ENCODE peak calls at places on chromosomes 13 and 19, in eight cellular contexts. U is effector memory CD8-positive, alpha-beta T cell; B is psoas muscle; S is Right ventricle myocardium superior; F is heart left ventricle; W is right lobe of liver; I is pancreas; C is natural killer cell. E is an unnamed sample.

GRCh38 chr13:22009500-22009899 is 338.6 kb downstream of the FGF9 start:
- ATAC-seq in U (peak), B (no peak), S (peak), F (no peak), W (peak), I (no peak), C (no peak), E (no peak)

GRCh38 chr13:46884531-46884930 is 12.3 kb downstream of the HTR2A start:
- ATAC-seq in U (no peak), B (no peak), S (no peak), F (no peak), W (no peak), I (no peak), C (no peak), E (no peak)

GRCh38 chr19:34313188-34313587 is 51.8 kb upstream of the GPI start:
- ATAC-seq in U (no peak), B (no peak), S (no peak), F (peak), W (no peak), I (no peak), C (no peak), E (peak)

GRCh38 chr19:2170987-2171348 is 7.2 kb downstream of the DOT1L start:
- ATAC-seq in U (peak), B (no peak), S (no peak), F (no peak), W (no peak), I (no peak), C (no peak), E (no peak)

GRCh38 chr13:110421696-110422395 is 114.8 kb downstream of the COL4A2 start:
- ATAC-seq in U (no peak), B (no peak), S (no peak), F (no peak), W (no peak), I (no peak), C (no peak), E (no peak)

GRCh38 chr13:99206873-99207272 is 6.2 kb downstream of the UBAC2 start:
- ATAC-seq in U (no peak), B (no peak), S (no peak), F (no peak), W (no peak), I (no peak), C (no peak), E (no peak)

GRCh38 chr13:113848431-113849260 is 15.2 kb downstream of the GAS6 start:
- ATAC-seq in U (no peak), B (peak), S (no peak), F (no peak), W (no peak), I (no peak), C (no peak), E (no peak)

GRCh38 chr19:6739390-6739883 is at the start of gene TRIP10:
- ATAC-seq in U (peak), B (peak), S (peak), F (peak), W (peak), I (peak), C (peak), E (peak)

GRCh38 chr13:23504188-23504587 is 66.0 kb upstream of the TNFRSF19 start:
- ATAC-seq in U (no peak), B (no peak), S (no peak), F (no peak), W (no peak), I (no peak), C (no peak), E (no peak)

GRCh38 chr13:73000027-73000674 is 58.7 kb upstream of the KLF5 start:
- ATAC-seq in U (no peak), B (no peak), S (no peak), F (no peak), W (peak), I (no peak), C (peak), E (no peak)

GRCh38 chr13:97338571-97338970 is 95.4 kb upstream of the RAP2A start:
- ATAC-seq in U (no peak), B (peak), S (no peak), F (no peak), W (no peak), I (no peak), C (no peak), E (no peak)

GRCh38 chr19:16874250-16874977 is 14.4 kb upstream of the F2RL3 start:
- ATAC-seq in U (peak), B (no peak), S (no peak), F (no peak), W (no peak), I (no peak), C (peak), E (no peak)

GRCh38 chr19:30783936-30784335 is 411.8 kb downstream of the ZNF536 start:
- ATAC-seq in U (no peak), B (no peak), S (no peak), F (no peak), W (no peak), I (no peak), C (no peak), E (no peak)

GRCh38 chr13:32731576-32731975 is 145.3 kb downstream of the PDS5B start:
- ATAC-seq in U (no peak), B (peak), S (no peak), F (no peak), W (peak), I (peak), C (no peak), E (no peak)

GRCh38 chr13:94169783-94170513 is 309.5 kb downstream of the DCT start:
- ATAC-seq in U (no peak), B (no peak), S (peak), F (no peak), W (peak), I (no peak), C (no peak), E (peak)

GRCh38 chr13:49220035-49220855 is at the start of gene MLNR:
- ATAC-seq in U (peak), B (peak), S (peak), F (peak), W (peak), I (peak), C (peak), E (peak)

GRCh38 chr13:106036870-106037269 is 498.6 kb downstream of the EFNB2 start:
- ATAC-seq in U (no peak), B (no peak), S (no peak), F (no peak), W (no peak), I (no peak), C (no peak), E (no peak)

GRCh38 chr19:14371321-14371821 is 9.9 kb upstream of the ADGRE5 start:
- ATAC-seq in U (no peak), B (no peak), S (no peak), F (no peak), W (no peak), I (no peak), C (no peak), E (no peak)

GRCh38 chr19:9057505-9058258 is 29.2 kb upstream of the OR1M1 start:
- ATAC-seq in U (no peak), B (no peak), S (no peak), F (no peak), W (no peak), I (no peak), C (no peak), E (no peak)

GRCh38 chr13:29073762-29074161 is 253.6 kb downstream of the MTUS2 start:
- ATAC-seq in U (no peak), B (no peak), S (no peak), F (no peak), W (no peak), I (no peak), C (no peak), E (no peak)

GRCh38 chr19:19420570-19421301 is 15.3 kb downstream of the GATAD2A start:
- ATAC-seq in U (peak), B (no peak), S (no peak), F (no peak), W (no peak), I (no peak), C (peak), E (no peak)

GRCh38 chr13:99646866-99647592 is 145.8 kb downstream of the TM9SF2 start:
- ATAC-seq in U (no peak), B (no peak), S (no peak), F (no peak), W (no peak), I (no peak), C (no peak), E (no peak)

GRCh38 chr19:54448774-54449700 is at the start of gene LENG8:
- ATAC-seq in U (peak), B (peak), S (peak), F (peak), W (peak), I (peak), C (peak), E (peak)

GRCh38 chr19:51660975-51661600 is 14.5 kb upstream of the SIGLEC14 start:
- ATAC-seq in U (no peak), B (no peak), S (no peak), F (peak), W (peak), I (no peak), C (peak), E (no peak)

GRCh38 chr13:22161871-22162270 is 491.0 kb downstream of the FGF9 start:
- ATAC-seq in U (peak), B (no peak), S (no peak), F (no peak), W (no peak), I (no peak), C (no peak), E (no peak)

GRCh38 chr19:39686739-39687138 is 17.5 kb upstream of the LGALS14 start:
- ATAC-seq in U (no peak), B (no peak), S (no peak), F (no peak), W (no peak), I (no peak), C (no peak), E (no peak)

GRCh38 chr13:40102360-40102727 is 446.9 kb downstream of the COG6 start:
- ATAC-seq in U (no peak), B (no peak), S (no peak), F (no peak), W (no peak), I (no peak), C (no peak), E (no peak)

GRCh38 chr19:55694656-55695491 is 19.8 kb downstream of the EPN1 start:
- ATAC-seq in U (no peak), B (no peak), S (no peak), F (no peak), W (no peak), I (no peak), C (no peak), E (no peak)

GRCh38 chr13:61728468-61728867 is 312.8 kb upstream of the PCDH20 start:
- ATAC-seq in U (no peak), B (no peak), S (peak), F (peak), W (no peak), I (no peak), C (no peak), E (no peak)

GRCh38 chr19:46992699-46993535 is 26.7 kb upstream of the NPAS1 start:
- ATAC-seq in U (no peak), B (peak), S (peak), F (peak), W (peak), I (peak), C (no peak), E (no peak)

GRCh38 chr19:45352914-45353796 is 12.6 kb downstream of the KLC3 start:
- ATAC-seq in U (no peak), B (no peak), S (no peak), F (no peak), W (no peak), I (no peak), C (no peak), E (no peak)

GRCh38 chr13:40801255-40802217 is 12.1 kb downstream of the SLC25A15 start:
- ATAC-seq in U (no peak), B (no peak), S (no peak), F (no peak), W (peak), I (peak), C (no peak), E (no peak)

GRCh38 chr13:21218351-21219043 is 42.0 kb downstream of the MRPL57 start:
- ATAC-seq in U (peak), B (no peak), S (no peak), F (no peak), W (no peak), I (no peak), C (peak), E (no peak)

GRCh38 chr13:49265822-49266221 is 18.1 kb downstream of the CDADC1 start:
- ATAC-seq in U (no peak), B (no peak), S (no peak), F (no peak), W (no peak), I (no peak), C (no peak), E (no peak)